ENCODE peak calls at places on chromosomes 5 and 9, in four cellular contexts. One of them, this sample, is unnamed.

GRCh38 chr5:124102491-124102890 is 590.5 kb downstream of the CSNK1G3 start:
- DNase-seq in A549: no peak
- DNase-seq in GM12878: no peak
- DNase-seq in HepG2: no peak
- DNase-seq in this sample: no peak

GRCh38 chr9:35908484-35909125 is 685 bp upstream of the SPAAR start:
- DNase-seq in A549: no peak
- DNase-seq in GM12878: no peak
- DNase-seq in HepG2: no peak
- DNase-seq in this sample: no peak

GRCh38 chr9:73423891-73424290 is 272.2 kb downstream of the ANXA1 start:
- DNase-seq in A549: no peak
- DNase-seq in GM12878: no peak
- DNase-seq in HepG2: no peak
- DNase-seq in this sample: no peak

GRCh38 chr9:32551491-32552049 is 557 bp upstream of the SMIM27 start:
- DNase-seq in A549: peak; percentile 30
- DNase-seq in GM12878: peak; percentile 12
- DNase-seq in HepG2: peak; percentile 14
- DNase-seq in this sample: peak; percentile 39

GRCh38 chr9:136686794-136687711 is at the start of gene AGPAT2:
- DNase-seq in A549: peak; percentile 70
- DNase-seq in GM12878: no peak
- DNase-seq in HepG2: no peak
- DNase-seq in this sample: peak; percentile 89

GRCh38 chr9:124001445-124001799 is 10.1 kb upstream of the LHX2 start:
- DNase-seq in A549: no peak
- DNase-seq in GM12878: no peak
- DNase-seq in HepG2: no peak
- DNase-seq in this sample: no peak

GRCh38 chr5:40572947-40573346 is 106.8 kb upstream of the PTGER4 start:
- DNase-seq in A549: no peak
- DNase-seq in GM12878: no peak
- DNase-seq in HepG2: no peak
- DNase-seq in this sample: no peak

GRCh38 chr5:123176938-123177275 is 87.9 kb downstream of the PRDM6 start:
- DNase-seq in A549: no peak
- DNase-seq in GM12878: no peak
- DNase-seq in HepG2: no peak
- DNase-seq in this sample: no peak

GRCh38 chr9:79662553-79662956 is 90.8 kb downstream of the TLE4 start:
- DNase-seq in A549: no peak
- DNase-seq in GM12878: no peak
- DNase-seq in HepG2: no peak
- DNase-seq in this sample: no peak

GRCh38 chr9:114290561-114290986 is 32.3 kb upstream of the ORM1 start:
- DNase-seq in A549: no peak
- DNase-seq in GM12878: no peak
- DNase-seq in HepG2: no peak
- DNase-seq in this sample: no peak

DNA sequence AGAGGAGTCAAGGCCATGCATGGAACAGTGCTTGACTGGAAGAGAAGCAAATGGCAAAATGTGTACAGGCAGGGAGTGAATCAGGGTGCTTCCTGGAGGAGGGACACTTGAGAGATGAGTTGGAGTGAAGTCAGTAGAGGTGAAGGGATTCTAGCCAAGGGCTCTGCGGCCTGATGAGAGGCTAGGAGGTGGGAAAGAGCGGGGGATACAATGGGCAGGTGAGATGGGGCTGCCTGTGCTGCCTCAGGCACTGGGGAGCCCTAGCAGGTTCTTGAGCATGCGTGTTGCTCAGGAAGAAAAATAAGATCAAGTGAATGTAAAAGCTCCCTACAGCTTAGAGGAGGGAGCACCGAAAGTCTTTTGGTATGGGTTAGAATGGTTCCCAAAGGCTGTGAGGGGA is 22.3 kb downstream of the ERGIC1 start:
- DNase-seq in A549: no peak
- DNase-seq in GM12878: no peak
- DNase-seq in HepG2: no peak
- DNase-seq in this sample: no peak
- TF ChIP-seq JUNB in A549: no peak
- TF ChIP-seq JUNB in GM12878: no peak
- TF ChIP-seq JUNB in HepG2: no peak
- TF ChIP-seq JUNB in this sample: no peak

DNA sequence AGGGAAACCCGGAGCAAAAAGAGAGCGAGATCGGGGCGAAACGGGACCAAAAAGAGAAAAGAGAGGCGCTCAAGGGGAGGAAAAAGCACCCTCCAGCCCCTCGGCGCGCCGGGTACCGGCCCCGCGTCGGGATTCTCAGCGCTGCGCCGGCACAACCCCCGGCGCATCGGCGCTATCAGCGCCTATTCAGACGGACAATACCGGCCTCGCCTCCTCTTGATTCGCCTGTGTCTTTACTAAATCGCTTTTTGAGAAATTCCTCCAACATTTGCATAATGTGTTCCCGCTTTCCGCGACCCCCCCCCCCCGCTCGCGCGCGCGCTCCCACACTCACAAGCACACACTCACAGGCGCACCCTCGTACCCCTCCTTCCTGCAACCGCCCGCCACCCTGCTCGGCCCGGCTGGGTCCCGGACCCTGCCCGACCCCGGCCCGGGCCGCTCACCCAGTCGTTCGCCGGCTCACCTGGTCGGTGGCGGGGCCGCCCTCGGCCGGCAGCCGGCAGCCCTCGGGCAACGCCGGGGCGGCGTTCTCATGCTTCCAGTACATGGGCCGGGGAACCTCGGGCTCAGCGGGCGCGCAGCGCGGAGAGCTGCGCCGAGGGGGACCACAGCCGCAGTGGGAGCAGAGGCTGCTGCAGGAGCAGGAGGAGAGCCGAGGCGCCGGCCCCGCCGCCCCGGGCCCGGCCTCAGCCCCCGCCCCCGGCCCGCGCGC is 409 bp downstream of the LHX6 start:
- DNase-seq in A549: no peak
- DNase-seq in GM12878: no peak
- DNase-seq in HepG2: no peak
- DNase-seq in this sample: no peak
- TF ChIP-seq POLR2A in A549: no peak
- TF ChIP-seq POLR2A in GM12878: no peak
- TF ChIP-seq POLR2A in HepG2: no peak
- TF ChIP-seq POLR2A in this sample: no peak

GRCh38 chr9:72204062-72204461 is 54.8 kb downstream of the GDA start:
- DNase-seq in A549: no peak
- DNase-seq in GM12878: no peak
- DNase-seq in HepG2: no peak
- DNase-seq in this sample: no peak

GRCh38 chr9:72207278-72207677 is 58.0 kb downstream of the GDA start:
- DNase-seq in A549: no peak
- DNase-seq in GM12878: no peak
- DNase-seq in HepG2: peak; percentile 27
- DNase-seq in this sample: no peak

GRCh38 chr9:72205513-72205912 is 56.3 kb downstream of the GDA start:
- DNase-seq in A549: no peak
- DNase-seq in GM12878: peak; percentile 38
- DNase-seq in HepG2: no peak
- DNase-seq in this sample: no peak

GRCh38 chr9:72200452-72200851 is 51.2 kb downstream of the GDA start:
- DNase-seq in A549: no peak
- DNase-seq in GM12878: no peak
- DNase-seq in HepG2: no peak
- DNase-seq in this sample: no peak

GRCh38 chr9:72203205-72203803 is 54.1 kb downstream of the GDA start:
- DNase-seq in A549: peak; percentile 70
- DNase-seq in GM12878: no peak
- DNase-seq in HepG2: peak; percentile 53
- DNase-seq in this sample: peak; percentile 32
- TF ChIP-seq CTCF in A549: peak; percentile 73
- TF ChIP-seq CTCF in GM12878: peak; percentile 71
- TF ChIP-seq CTCF in HepG2: peak; percentile 79
- TF ChIP-seq CTCF in this sample: peak; percentile 36

GRCh38 chr5:133900498-133901270 is 67.7 kb downstream of the C5orf15 start:
- DNase-seq in A549: no peak
- DNase-seq in GM12878: no peak
- DNase-seq in HepG2: no peak
- DNase-seq in this sample: peak; percentile 23
- TF ChIP-seq JUNB in A549: no peak
- TF ChIP-seq JUNB in GM12878: no peak
- TF ChIP-seq JUNB in HepG2: no peak
- TF ChIP-seq JUNB in this sample: no peak

GRCh38 chr5:139657363-139658321 is 9.5 kb downstream of the CXXC5 start:
- DNase-seq in A549: no peak
- DNase-seq in GM12878: no peak
- DNase-seq in HepG2: no peak
- DNase-seq in this sample: no peak

GRCh38 chr5:139660105-139660915 is 12.2 kb downstream of the CXXC5 start:
- DNase-seq in A549: peak; percentile 68
- DNase-seq in GM12878: no peak
- DNase-seq in HepG2: no peak
- DNase-seq in this sample: no peak

GRCh38 chr5:139658928-139659667 is 10.9 kb downstream of the CXXC5 start:
- DNase-seq in A549: peak; percentile 70
- DNase-seq in GM12878: no peak
- DNase-seq in HepG2: no peak
- DNase-seq in this sample: peak; percentile 58

GRCh38 chr5:139659673-139660072 is 11.5 kb downstream of the CXXC5 start:
- DNase-seq in A549: no peak
- DNase-seq in GM12878: no peak
- DNase-seq in HepG2: no peak
- DNase-seq in this sample: no peak

DNA sequence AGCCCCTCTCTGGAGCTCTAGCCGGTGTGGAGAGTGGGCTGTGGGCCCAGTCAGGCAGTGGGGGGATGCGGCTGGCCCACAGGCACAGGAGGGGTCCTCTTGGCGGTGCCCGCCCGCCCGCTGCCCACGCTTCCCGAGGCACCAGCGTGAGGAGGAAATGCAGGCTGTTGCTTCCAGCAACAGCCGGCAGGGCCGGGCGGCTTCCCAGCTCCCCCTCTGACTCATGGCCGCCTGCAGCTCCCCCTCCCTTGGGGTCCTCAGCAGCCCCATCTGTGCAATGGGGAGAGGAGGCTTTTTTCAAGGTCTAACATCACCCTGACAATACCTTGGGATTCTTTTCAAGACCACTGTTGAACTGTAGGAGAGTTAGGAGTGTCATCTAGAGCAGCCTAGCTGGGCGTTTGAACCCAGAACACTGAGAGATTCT is 10.4 kb downstream of the CXXC5 start:
- DNase-seq in A549: no peak
- DNase-seq in GM12878: no peak
- DNase-seq in HepG2: no peak
- DNase-seq in this sample: no peak
- TF ChIP-seq POLR2A in A549: no peak
- TF ChIP-seq POLR2A in GM12878: no peak
- TF ChIP-seq POLR2A in HepG2: no peak
- TF ChIP-seq POLR2A in this sample: no peak

GRCh38 chr5:104942735-104943134 is 1380.1 kb upstream of the NUDT12 start:
- DNase-seq in A549: no peak
- DNase-seq in GM12878: no peak
- DNase-seq in HepG2: no peak
- DNase-seq in this sample: no peak
- TF ChIP-seq CTCF in A549: no peak
- TF ChIP-seq CTCF in GM12878: no peak
- TF ChIP-seq CTCF in HepG2: no peak
- TF ChIP-seq CTCF in this sample: no peak

DNA sequence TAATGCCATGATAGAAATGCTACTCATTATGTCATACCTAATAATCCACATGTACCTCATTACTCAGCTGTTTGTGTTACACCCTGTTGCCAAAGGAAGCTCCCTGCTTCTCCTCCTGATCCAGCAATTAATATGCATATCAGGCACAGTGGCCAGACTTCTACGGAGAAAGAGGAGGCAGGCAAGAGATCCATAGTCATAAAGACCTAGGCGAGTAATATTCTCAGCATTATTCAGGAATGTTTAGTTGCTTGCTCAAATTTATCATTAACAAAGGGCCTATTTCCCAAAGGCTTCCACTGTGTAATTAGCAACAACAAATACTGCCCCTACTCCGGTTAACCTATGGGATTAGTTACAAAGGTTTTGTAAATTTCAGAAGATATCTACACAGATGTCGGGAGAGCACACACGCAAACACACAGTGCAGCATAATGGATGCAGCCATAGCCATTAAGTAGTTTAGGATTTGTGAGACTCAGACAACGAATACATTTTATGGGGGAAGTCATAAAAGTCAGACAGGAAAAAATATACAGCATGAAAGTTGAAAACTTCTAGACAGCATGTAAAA is 192.6 kb downstream of the EFNA5 start:
- DNase-seq in A549: no peak
- DNase-seq in GM12878: no peak
- DNase-seq in HepG2: no peak
- DNase-seq in this sample: no peak
- TF ChIP-seq JUNB in A549: no peak
- TF ChIP-seq JUNB in GM12878: no peak
- TF ChIP-seq JUNB in HepG2: no peak
- TF ChIP-seq JUNB in this sample: no peak

This sample was measured in K562.